ENCODE peak calls at places on chromosomes 4 and X, in six cellular contexts. M, G, A, S, Q and E are unnamed samples.

GRCh38 chr4:12595986-12596385 is 888.2 kb downstream of the RAB28 start:
- DNase-seq in M (no peak), G (no peak), A (no peak), S (no peak), Q (no peak), E (no peak)

GRCh38 chr4:95409750-95410149 is 139.0 kb downstream of the UNC5C start:
- DNase-seq in M (no peak), G (no peak), A (no peak), S (no peak), Q (no peak), E (no peak)

GRCh38 chrX:3066555-3066954 is 25.3 kb downstream of the ARSF start:
- DNase-seq in M (no peak), G (no peak), A (no peak), S (peak), Q (peak), E (peak)

GRCh38 chr4:38675167-38676121 is 11.4 kb downstream of the KLF3 start:
- DNase-seq in M (peak), G (no peak), A (no peak), S (peak), Q (no peak), E (no peak)

GRCh38 chr4:189279188-189279587 is 661.5 kb upstream of the FRG1 start:
- DNase-seq in M (no peak), G (no peak), A (no peak), S (no peak), Q (no peak), E (no peak)

GRCh38 chrX:101359966-101360365 is 11.4 kb upstream of the TIMM8A start:
- DNase-seq in M (no peak), G (no peak), A (no peak), S (no peak), Q (no peak), E (no peak)

GRCh38 chr4:5199142-5199541 is 147.9 kb downstream of the STK32B start:
- DNase-seq in M (no peak), G (no peak), A (no peak), S (no peak), Q (no peak), E (no peak)

GRCh38 chr4:119165767-119166166 is 30.1 kb downstream of the MYOZ2 start:
- DNase-seq in M (no peak), G (no peak), A (no peak), S (no peak), Q (no peak), E (no peak)

GRCh38 chrX:38970845-38971244 is 169.6 kb downstream of the MID1IP1 start:
- DNase-seq in M (no peak), G (no peak), A (no peak), S (no peak), Q (no peak), E (no peak)

GRCh38 chr4:96103086-96103485 is 263.2 kb downstream of the PDHA2 start:
- DNase-seq in M (no peak), G (no peak), A (no peak), S (peak), Q (no peak), E (no peak)

GRCh38 chr4:8308856-8309771 is 39.6 kb downstream of the HTRA3 start:
- DNase-seq in M (no peak), G (no peak), A (no peak), S (peak), Q (no peak), E (no peak)

GRCh38 chrX:38594434-38594833 is 33.1 kb downstream of the TSPAN7 start:
- DNase-seq in M (no peak), G (no peak), A (no peak), S (no peak), Q (no peak), E (no peak)

GRCh38 chr4:123046096-123046495 is 123.7 kb upstream of the NUDT6 start:
- DNase-seq in M (no peak), G (no peak), A (no peak), S (no peak), Q (no peak), E (no peak)

GRCh38 chr4:89645512-89645911 is 191.4 kb downstream of the SNCA start:
- DNase-seq in M (no peak), G (no peak), A (no peak), S (no peak), Q (no peak), E (no peak)